ENCODE peak calls at places on chromosome 5, in six cellular contexts. C is Peyer's patch, G is heart left ventricle, K is HCT116, A is uterus, O is transverse colon. F is an unnamed sample. For H3K4me1, the result is how much of the 10 kb centered on the place peaks cover.

GRCh38 chr5:111584651-111585050 is 72.3 kb upstream of the STARD4 start:
- DNase-seq in A (no peak), C (no peak), K (no peak), G (no peak), O (no peak), F (no peak)

GRCh38 chr5:155046591-155046990 is 33.0 kb downstream of the KIF4B start:
- DNase-seq in O (no peak), A (no peak), K (no peak), C (no peak), G (no peak), F (no peak)

GRCh38 chr5:135135530-135136201 is 101.6 kb upstream of the PITX1 start:
- DNase-seq in C (no peak), A (no peak), G (no peak), K (peak), O (peak), F (no peak)

GRCh38 chr5:85278193-85278592 is 893.5 kb upstream of the EDIL3 start:
- DNase-seq in G (no peak), C (no peak), K (no peak), O (no peak), A (no peak), F (no peak)

GRCh38 chr5:60102961-60103683 is 209.6 kb upstream of the PDE4D start:
- DNase-seq in K (no peak), G (no peak), A (no peak), O (no peak), C (no peak), F (no peak)

GRCh38 chr5:172676914-172677475 is 35.9 kb downstream of the NEURL1B start:
- DNase-seq in O (no peak), A (no peak), G (no peak), C (no peak), K (no peak), F (no peak)

GRCh38 chr5:174503461-174504265 is 220.7 kb upstream of the MSX2 start:
- DNase-seq in A (no peak), O (peak), G (no peak), K (peak), C (no peak), F (no peak)

GRCh38 chr5:150129813-150130492 is 25.7 kb downstream of the PDGFRB start:
- DNase-seq in K (peak), O (peak), G (peak), A (peak), C (peak), F (no peak)

GRCh38 chr5:176547811-176548210 is 1.3 kb upstream of the CDHR2 start:
- DNase-seq in O (peak), K (no peak), C (no peak), A (no peak), G (no peak), F (no peak)

GRCh38 chr5:36875789-36876388 is 680 bp upstream of the NIPBL start:
- DNase-seq in O (peak), C (peak), A (peak), K (peak), G (peak), F (peak)
- TF ChIP-seq POLR2A in O (no peak), C (no peak), A (no peak), K (peak), G (no peak), F (no peak)

GRCh38 chr5:87126869-87127268 is 140.8 kb upstream of the RASA1 start:
- DNase-seq in O (no peak), K (no peak), G (no peak), A (no peak), C (no peak), F (no peak)
- H3K4me1 ChIP-seq in O (under half), K (under half), G (under half), A (under half), C (under half), F (under half)

DNA sequence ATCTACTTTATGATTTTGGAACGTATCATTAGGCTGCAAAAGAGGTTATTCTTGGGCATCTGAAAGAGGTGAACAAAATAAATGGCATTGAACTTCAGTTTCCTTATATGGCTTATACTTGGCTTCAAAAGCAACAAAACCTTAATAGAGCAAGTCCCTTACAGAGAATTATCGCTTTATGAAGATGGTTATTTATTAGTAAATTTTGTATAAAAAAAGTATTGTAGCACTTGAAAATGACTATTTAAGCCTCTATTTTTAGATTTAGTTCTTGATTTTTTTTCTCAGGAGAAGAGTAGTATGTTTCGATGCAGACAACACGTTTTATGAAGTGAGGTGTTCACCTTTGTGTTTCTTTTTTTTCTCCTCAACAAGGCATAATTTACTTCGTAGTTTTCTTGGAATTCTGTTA is 2.0 kb downstream of the ERBIN start:
- DNase-seq in K (no peak), G (no peak), C (no peak), O (no peak), A (no peak), F (no peak)
- H3K27ac ChIP-seq in K (no peak), G (peak), C (no peak), O (peak), A (peak), F (peak)

GRCh38 chr5:66689522-66690220 is 93.5 kb downstream of the MAST4 start:
- DNase-seq in G (no peak), A (no peak), O (no peak), C (no peak), K (no peak), F (no peak)
- TF ChIP-seq POLR2A in G (no peak), A (no peak), O (no peak), C (no peak), K (no peak), F (no peak)

GRCh38 chr5:140567136-140567818 is 2.6 kb downstream of the SLC35A4 start:
- DNase-seq in A (no peak), K (no peak), O (no peak), C (peak), G (peak), F (no peak)
- H3K4me1 ChIP-seq in A (under half), K (under half), O (under half), C (under half), G (half or more), F (half or more)

DNA sequence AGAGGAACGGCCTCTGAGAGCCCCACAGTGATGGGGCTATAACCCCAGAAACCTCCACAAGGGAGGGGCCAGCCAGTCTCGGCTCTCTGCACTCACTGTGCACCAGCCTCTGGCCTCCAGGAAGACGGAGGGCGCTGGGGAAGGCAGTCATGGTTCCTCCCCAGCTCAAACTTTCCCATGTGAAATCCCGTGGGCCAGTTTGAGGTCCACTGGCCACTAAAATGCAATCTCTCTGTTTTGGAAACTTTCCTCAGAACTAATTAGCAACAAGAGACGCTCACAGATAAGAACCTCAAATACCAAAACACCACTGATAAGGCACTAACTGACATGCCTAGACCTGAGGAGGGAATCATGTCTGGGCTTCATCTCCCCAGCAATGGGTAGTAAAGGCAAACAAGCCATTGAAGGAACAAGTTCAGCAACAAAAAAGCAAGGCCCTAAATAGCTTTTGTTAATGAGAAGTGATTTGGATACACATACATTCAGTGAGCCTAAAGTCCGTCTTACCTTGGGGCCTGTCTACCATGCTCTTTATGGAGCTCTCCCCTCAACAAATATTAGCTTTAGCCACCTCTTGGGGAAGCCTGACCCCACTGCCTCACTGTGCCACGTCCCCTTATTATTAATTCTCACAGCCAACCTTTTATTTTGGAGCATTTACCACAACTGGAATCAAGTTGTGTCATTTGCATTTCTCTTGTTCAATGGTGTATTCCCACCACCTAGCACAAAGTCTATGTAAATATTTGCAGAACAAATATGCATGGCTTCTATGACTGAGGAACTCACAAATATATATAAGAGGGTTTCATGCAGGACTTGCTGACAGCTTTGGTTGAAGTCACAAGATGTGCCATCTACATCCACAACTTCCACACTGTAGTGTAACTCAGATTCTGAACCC is 56.1 kb upstream of the GLRX start:
- DNase-seq in K (no peak), O (no peak), C (no peak), G (no peak), A (no peak), F (no peak)
- H3K27ac ChIP-seq in K (no peak), O (no peak), C (no peak), G (no peak), A (no peak), F (no peak)

GRCh38 chr5:396715-397032 is 46.3 kb upstream of the EXOC3 start:
- DNase-seq in C (no peak), G (no peak), A (no peak), K (no peak), O (no peak), F (no peak)

GRCh38 chr5:399296-400281 is 43.4 kb upstream of the EXOC3 start:
- DNase-seq in K (peak), A (peak), G (peak), C (peak), O (peak), F (peak)

GRCh38 chr5:400282-401215 is 42.4 kb upstream of the EXOC3 start:
- DNase-seq in O (no peak), C (peak), A (no peak), G (no peak), K (no peak), F (no peak)

GRCh38 chr5:395921-396714 is 46.9 kb upstream of the EXOC3 start:
- DNase-seq in A (no peak), G (no peak), K (no peak), O (no peak), C (peak), F (no peak)

GRCh38 chr5:398475-399295 is 44.3 kb upstream of the EXOC3 start:
- DNase-seq in O (no peak), C (peak), G (no peak), A (no peak), K (no peak), F (no peak)
- TF ChIP-seq POLR2A in O (no peak), C (no peak), G (no peak), A (no peak), K (no peak), F (no peak)

GRCh38 chr5:95818181-95819147 is 4.1 kb downstream of the GLRX start:
- DNase-seq in A (no peak), G (no peak), C (peak), O (no peak), K (no peak), F (no peak)
- H3K4me1 ChIP-seq in A (under half), G (half or more), C (under half), O (under half), K (under half), F (half or more)